ENCODE peak calls at places on chromosomes 13 and 19, in six cellular contexts. One of them, this sample, is unnamed.

GRCh38 chr19:35757231-35757748 is 461 bp upstream of the HSPB6 start:
- DNase-seq in left lung: peak
- DNase-seq in WTC11: no peak
- DNase-seq in ascending aorta: peak
- DNase-seq in endodermal cell: no peak
- DNase-seq in HFF-Myc: no peak
- DNase-seq in this sample: no peak

GRCh38 chr19:28319918-28320317 is 893.0 kb downstream of the UQCRFS1 start:
- DNase-seq in endodermal cell: no peak
- DNase-seq in HFF-Myc: no peak
- DNase-seq in WTC11: no peak
- DNase-seq in ascending aorta: no peak
- DNase-seq in left lung: no peak
- DNase-seq in this sample: no peak

GRCh38 chr19:40585677-40586422 is 9.2 kb downstream of the SHKBP1 start:
- DNase-seq in WTC11: no peak
- DNase-seq in ascending aorta: no peak
- DNase-seq in HFF-Myc: no peak
- DNase-seq in endodermal cell: no peak
- DNase-seq in left lung: peak
- DNase-seq in this sample: no peak

GRCh38 chr13:74767031-74767430 is 632.8 kb upstream of the KLF12 start:
- DNase-seq in left lung: no peak
- DNase-seq in WTC11: no peak
- DNase-seq in endodermal cell: no peak
- DNase-seq in ascending aorta: no peak
- DNase-seq in HFF-Myc: no peak
- DNase-seq in this sample: no peak

GRCh38 chr13:98927954-98928927 is 49.6 kb downstream of the DOCK9 start:
- DNase-seq in HFF-Myc: peak
- DNase-seq in WTC11: no peak
- DNase-seq in ascending aorta: no peak
- DNase-seq in endodermal cell: peak
- DNase-seq in left lung: no peak
- DNase-seq in this sample: no peak

GRCh38 chr19:40502647-40503046 is 35.8 kb downstream of the SPTBN4 start:
- DNase-seq in ascending aorta: no peak
- DNase-seq in endodermal cell: peak
- DNase-seq in WTC11: peak
- DNase-seq in HFF-Myc: no peak
- DNase-seq in left lung: no peak
- DNase-seq in this sample: no peak

GRCh38 chr19:55041627-55042343 is 3.7 kb upstream of the GP6 start:
- DNase-seq in HFF-Myc: no peak
- DNase-seq in WTC11: no peak
- DNase-seq in left lung: no peak
- DNase-seq in ascending aorta: no peak
- DNase-seq in endodermal cell: no peak
- DNase-seq in this sample: peak

GRCh38 chr13:98664510-98664909 is 87.6 kb upstream of the STK24 start:
- DNase-seq in left lung: no peak
- DNase-seq in endodermal cell: no peak
- DNase-seq in ascending aorta: no peak
- DNase-seq in WTC11: no peak
- DNase-seq in HFF-Myc: no peak
- DNase-seq in this sample: no peak

GRCh38 chr19:3822683-3823344 is 36.6 kb upstream of the MATK start:
- DNase-seq in ascending aorta: no peak
- DNase-seq in WTC11: no peak
- DNase-seq in left lung: no peak
- DNase-seq in endodermal cell: peak
- DNase-seq in HFF-Myc: no peak
- DNase-seq in this sample: no peak

GRCh38 chr19:55544776-55545439 is 435 bp downstream of the SBK3 start:
- DNase-seq in ascending aorta: no peak
- DNase-seq in left lung: no peak
- DNase-seq in WTC11: no peak
- DNase-seq in HFF-Myc: no peak
- DNase-seq in endodermal cell: no peak
- DNase-seq in this sample: no peak

GRCh38 chr19:43380008-43380407 is 26.5 kb downstream of the CD177 start:
- DNase-seq in left lung: no peak
- DNase-seq in endodermal cell: no peak
- DNase-seq in ascending aorta: no peak
- DNase-seq in HFF-Myc: no peak
- DNase-seq in WTC11: no peak
- DNase-seq in this sample: no peak

GRCh38 chr19:17401628-17402027 is 3.8 kb downstream of the BST2 start:
- DNase-seq in ascending aorta: no peak
- DNase-seq in WTC11: no peak
- DNase-seq in HFF-Myc: no peak
- DNase-seq in left lung: no peak
- DNase-seq in endodermal cell: no peak
- DNase-seq in this sample: no peak

GRCh38 chr19:50239916-50240585 is 36.6 kb downstream of the MYH14 start:
- DNase-seq in HFF-Myc: peak
- DNase-seq in ascending aorta: no peak
- DNase-seq in endodermal cell: no peak
- DNase-seq in left lung: no peak
- DNase-seq in WTC11: no peak
- DNase-seq in this sample: no peak

GRCh38 chr13:51849145-51850101 is 4.4 kb upstream of the TMEM272 start:
- DNase-seq in endodermal cell: peak
- DNase-seq in WTC11: peak
- DNase-seq in HFF-Myc: no peak
- DNase-seq in ascending aorta: no peak
- DNase-seq in left lung: no peak
- DNase-seq in this sample: no peak

GRCh38 chr13:64749301-64749700 is 2480.8 kb downstream of the PCDH9 start:
- DNase-seq in ascending aorta: no peak
- DNase-seq in WTC11: no peak
- DNase-seq in left lung: no peak
- DNase-seq in endodermal cell: no peak
- DNase-seq in HFF-Myc: no peak
- DNase-seq in this sample: no peak

GRCh38 chr13:114118763-114119123 is 13.7 kb downstream of the RASA3 start:
- DNase-seq in left lung: no peak
- DNase-seq in ascending aorta: no peak
- DNase-seq in HFF-Myc: no peak
- DNase-seq in endodermal cell: no peak
- DNase-seq in WTC11: no peak
- DNase-seq in this sample: peak

GRCh38 chr19:3210347-3211017 is 14.0 kb upstream of the CELF5 start:
- DNase-seq in endodermal cell: peak
- DNase-seq in left lung: peak
- DNase-seq in HFF-Myc: peak
- DNase-seq in WTC11: peak
- DNase-seq in ascending aorta: no peak
- DNase-seq in this sample: no peak

GRCh38 chr13:92362717-92363116 is 863.9 kb upstream of the GPC6 start:
- DNase-seq in HFF-Myc: no peak
- DNase-seq in WTC11: no peak
- DNase-seq in endodermal cell: no peak
- DNase-seq in left lung: no peak
- DNase-seq in ascending aorta: no peak
- DNase-seq in this sample: no peak

GRCh38 chr13:52955505-52955904 is 73.1 kb upstream of the OLFM4 start:
- DNase-seq in endodermal cell: peak
- DNase-seq in left lung: no peak
- DNase-seq in WTC11: peak
- DNase-seq in ascending aorta: no peak
- DNase-seq in HFF-Myc: no peak
- DNase-seq in this sample: no peak

GRCh38 chr13:85287528-85287927 is 511.7 kb downstream of the SLITRK6 start:
- DNase-seq in ascending aorta: no peak
- DNase-seq in left lung: no peak
- DNase-seq in WTC11: no peak
- DNase-seq in HFF-Myc: no peak
- DNase-seq in endodermal cell: no peak
- DNase-seq in this sample: no peak

GRCh38 chr13:20843177-20843576 is 59.4 kb downstream of the XPO4 start:
- DNase-seq in endodermal cell: no peak
- DNase-seq in WTC11: no peak
- DNase-seq in HFF-Myc: no peak
- DNase-seq in left lung: no peak
- DNase-seq in ascending aorta: no peak
- DNase-seq in this sample: no peak

GRCh38 chr19:5951338-5951861 is 26.5 kb downstream of the RANBP3 start:
- DNase-seq in left lung: peak
- DNase-seq in endodermal cell: peak
- DNase-seq in WTC11: peak
- DNase-seq in ascending aorta: no peak
- DNase-seq in HFF-Myc: no peak
- DNase-seq in this sample: no peak

GRCh38 chr19:13861392-13861713 is 15.6 kb upstream of the NANOS3 start:
- DNase-seq in endodermal cell: no peak
- DNase-seq in ascending aorta: no peak
- DNase-seq in HFF-Myc: no peak
- DNase-seq in left lung: no peak
- DNase-seq in WTC11: no peak
- DNase-seq in this sample: no peak

GRCh38 chr19:13856530-13856929 is 20.4 kb upstream of the NANOS3 start:
- DNase-seq in WTC11: no peak
- DNase-seq in left lung: no peak
- DNase-seq in HFF-Myc: no peak
- DNase-seq in endodermal cell: no peak
- DNase-seq in ascending aorta: no peak
- DNase-seq in this sample: no peak

GRCh38 chr19:13861714-13862531 is 15.0 kb upstream of the NANOS3 start:
- DNase-seq in HFF-Myc: no peak
- DNase-seq in ascending aorta: peak
- DNase-seq in WTC11: peak
- DNase-seq in left lung: peak
- DNase-seq in endodermal cell: peak
- DNase-seq in this sample: no peak

GRCh38 chr19:13860679-13861391 is 16.1 kb upstream of the NANOS3 start:
- DNase-seq in HFF-Myc: no peak
- DNase-seq in WTC11: no peak
- DNase-seq in left lung: no peak
- DNase-seq in endodermal cell: no peak
- DNase-seq in ascending aorta: no peak
- DNase-seq in this sample: no peak

DNA sequence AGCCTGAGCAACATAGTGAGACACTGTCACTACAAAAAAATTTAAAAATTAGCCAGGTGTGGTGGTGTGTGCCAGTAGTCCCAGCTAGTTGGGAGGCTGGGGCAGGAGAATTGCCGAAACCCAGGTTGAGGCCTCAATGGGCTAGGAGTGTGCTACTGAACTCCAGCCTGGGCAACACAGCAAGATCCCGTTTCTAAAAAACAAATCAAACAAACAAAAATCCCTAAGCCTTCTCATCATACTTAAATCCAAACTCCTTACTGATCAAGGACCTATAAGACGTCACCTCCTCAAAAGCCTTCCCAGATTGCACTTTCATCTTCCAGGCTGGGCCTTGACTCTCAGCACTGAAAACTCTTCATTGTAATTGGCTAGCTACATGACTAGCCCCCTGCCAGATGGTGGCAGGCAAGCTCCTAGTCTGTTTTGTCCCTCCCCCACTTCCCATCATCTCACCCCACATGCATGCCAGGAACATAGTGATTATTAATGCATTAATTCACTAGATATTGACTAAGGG is 17.5 kb upstream of the NANOS3 start:
- DNase-seq in left lung: no peak
- DNase-seq in HFF-Myc: no peak
- DNase-seq in endodermal cell: no peak
- DNase-seq in WTC11: no peak
- DNase-seq in ascending aorta: no peak
- DNase-seq in this sample: no peak
- TF ChIP-seq CTCF in left lung: no peak
- TF ChIP-seq CTCF in HFF-Myc: no peak
- TF ChIP-seq CTCF in endodermal cell: no peak
- TF ChIP-seq CTCF in WTC11: no peak
- TF ChIP-seq CTCF in ascending aorta: no peak
- TF ChIP-seq CTCF in this sample: peak

DNA sequence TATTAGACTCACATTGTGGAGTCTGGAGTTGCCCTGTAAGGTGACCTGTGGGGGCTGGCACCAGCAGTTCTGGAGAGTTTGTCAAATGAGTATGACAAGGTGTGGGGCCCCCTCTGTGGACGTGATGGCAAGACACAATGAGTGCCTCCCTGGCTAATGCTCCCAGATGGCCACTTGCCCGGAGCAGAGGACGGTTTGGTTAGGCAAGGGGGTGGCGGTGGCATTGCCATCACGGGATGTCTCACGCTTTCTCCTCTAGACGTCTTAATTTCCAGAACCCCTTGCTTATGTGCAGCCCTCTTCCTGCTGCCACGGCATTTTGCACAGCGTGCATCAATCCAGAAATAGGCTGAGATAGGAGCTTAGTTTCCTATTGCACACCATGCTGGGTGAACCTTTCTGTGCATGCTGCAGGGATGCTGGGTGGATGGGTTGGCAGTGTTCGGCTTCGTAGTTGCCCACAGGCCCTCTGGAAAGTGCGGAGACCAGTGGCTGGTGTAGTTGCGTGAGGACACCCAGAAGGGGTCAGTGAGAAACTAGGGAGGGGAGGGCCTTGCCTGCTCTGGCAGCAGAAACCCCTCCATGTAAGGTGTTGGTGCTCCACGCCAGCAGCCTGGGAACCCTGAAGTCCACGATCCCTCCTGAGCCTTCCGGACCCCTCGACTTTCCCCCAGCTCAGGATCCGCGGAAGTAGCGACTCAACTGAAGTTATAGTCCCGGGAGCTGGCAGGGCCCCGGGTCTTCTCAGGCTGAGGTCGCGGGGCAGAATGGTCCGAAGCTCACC is 18.1 kb upstream of the LRP3 start:
- DNase-seq in WTC11: no peak
- DNase-seq in ascending aorta: no peak
- DNase-seq in endodermal cell: peak
- DNase-seq in left lung: no peak
- DNase-seq in HFF-Myc: no peak
- DNase-seq in this sample: peak
- TF ChIP-seq CTCF in WTC11: no peak
- TF ChIP-seq CTCF in ascending aorta: no peak
- TF ChIP-seq CTCF in endodermal cell: no peak
- TF ChIP-seq CTCF in left lung: no peak
- TF ChIP-seq CTCF in HFF-Myc: no peak
- TF ChIP-seq CTCF in this sample: no peak

DNA sequence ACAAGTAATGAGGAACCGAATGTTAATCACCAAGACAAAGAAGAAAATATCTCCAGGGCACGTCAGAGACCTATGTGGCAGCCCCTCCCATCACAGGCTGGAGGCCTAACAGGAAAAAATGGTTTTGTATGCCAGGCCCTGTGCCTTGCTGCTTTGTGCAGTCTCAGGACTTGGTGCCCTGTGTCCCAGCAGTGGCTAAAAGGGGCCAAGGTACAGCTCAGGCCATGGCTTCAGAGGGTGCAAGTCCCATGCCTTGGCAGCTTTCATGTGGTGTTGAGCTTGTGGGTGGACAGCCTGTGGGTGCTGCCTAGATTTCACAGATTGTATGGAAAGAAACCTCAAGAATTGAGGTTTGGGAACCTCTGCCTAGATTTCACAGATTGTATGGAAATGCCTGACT is 767.2 kb upstream of the SLC10A2 start:
- DNase-seq in ascending aorta: no peak
- DNase-seq in HFF-Myc: no peak
- DNase-seq in left lung: no peak
- DNase-seq in WTC11: no peak
- DNase-seq in endodermal cell: no peak
- DNase-seq in this sample: no peak
- TF ChIP-seq CTCF in ascending aorta: no peak
- TF ChIP-seq CTCF in HFF-Myc: no peak
- TF ChIP-seq CTCF in left lung: no peak
- TF ChIP-seq CTCF in WTC11: no peak
- TF ChIP-seq CTCF in endodermal cell: no peak
- TF ChIP-seq CTCF in this sample: no peak

GRCh38 chr19:42113641-42114348 is 18.5 kb downstream of the POU2F2 start:
- DNase-seq in endodermal cell: peak
- DNase-seq in HFF-Myc: peak
- DNase-seq in left lung: no peak
- DNase-seq in ascending aorta: peak
- DNase-seq in WTC11: no peak
- DNase-seq in this sample: no peak
- TF ChIP-seq CTCF in endodermal cell: peak
- TF ChIP-seq CTCF in HFF-Myc: peak
- TF ChIP-seq CTCF in left lung: no peak
- TF ChIP-seq CTCF in ascending aorta: no peak
- TF ChIP-seq CTCF in WTC11: no peak
- TF ChIP-seq CTCF in this sample: peak